ENCODE peak calls at places on chromosomes 5 and 9, in five cellular contexts. E, I, B, X and L are unnamed samples.

GRCh38 chr9:6931913-6932312 is 174.1 kb downstream of the KDM4C start:
- DNase-seq in X (peak), I (no peak), E (no peak), B (peak), L (no peak)

GRCh38 chr5:150538007-150538917 is 30.3 kb downstream of the NDST1 start:
- DNase-seq in E (peak), X (no peak), I (no peak), B (no peak), L (no peak)

GRCh38 chr5:176562189-176562588 is 13.0 kb downstream of the CDHR2 start:
- DNase-seq in X (no peak), I (no peak), B (no peak), E (no peak), L (no peak)

GRCh38 chr5:2324788-2325187 is 426.7 kb downstream of the IRX2 start:
- DNase-seq in I (no peak), X (no peak), B (no peak), E (no peak), L (no peak)

GRCh38 chr9:129640086-129640870 is 1.7 kb downstream of the ASB6 start:
- DNase-seq in E (peak), I (no peak), B (peak), X (no peak), L (no peak)

GRCh38 chr9:35696520-35697215 is 6.9 kb upstream of the TPM2 start:
- DNase-seq in E (peak), B (peak), I (peak), X (peak), L (peak)

GRCh38 chr9:113309204-113309813 is 6.1 kb upstream of the RNF183 start:
- DNase-seq in X (peak), E (no peak), I (no peak), B (peak), L (no peak)

GRCh38 chr9:84136119-84136868 is 155.7 kb downstream of the RMI1 start:
- DNase-seq in I (no peak), E (no peak), X (peak), B (no peak), L (no peak)

GRCh38 chr9:18675345-18675744 is 201.4 kb downstream of the ADAMTSL1 start:
- DNase-seq in X (no peak), E (no peak), B (no peak), I (no peak), L (no peak)

GRCh38 chr9:128412120-128412790 is 8.4 kb upstream of the CERCAM start:
- DNase-seq in X (peak), E (no peak), B (no peak), I (no peak), L (no peak)

GRCh38 chr9:136142416-136142800 is 23.7 kb upstream of the TMEM250 start:
- DNase-seq in I (no peak), X (no peak), B (no peak), E (no peak), L (peak)

GRCh38 chr9:71446081-71446480 is 322.2 kb downstream of the CEMIP2 start:
- DNase-seq in X (no peak), E (no peak), B (no peak), I (no peak), L (no peak)
- H3K27ac ChIP-seq in X (no peak), E (no peak), B (no peak), I (no peak), L (no peak)

GRCh38 chr9:76116913-76117312 is 226.4 kb downstream of the PCSK5 start:
- DNase-seq in E (no peak), I (no peak), X (no peak), B (no peak), L (no peak)
- H3K27ac ChIP-seq in E (no peak), I (no peak), X (no peak), B (no peak), L (no peak)

DNA sequence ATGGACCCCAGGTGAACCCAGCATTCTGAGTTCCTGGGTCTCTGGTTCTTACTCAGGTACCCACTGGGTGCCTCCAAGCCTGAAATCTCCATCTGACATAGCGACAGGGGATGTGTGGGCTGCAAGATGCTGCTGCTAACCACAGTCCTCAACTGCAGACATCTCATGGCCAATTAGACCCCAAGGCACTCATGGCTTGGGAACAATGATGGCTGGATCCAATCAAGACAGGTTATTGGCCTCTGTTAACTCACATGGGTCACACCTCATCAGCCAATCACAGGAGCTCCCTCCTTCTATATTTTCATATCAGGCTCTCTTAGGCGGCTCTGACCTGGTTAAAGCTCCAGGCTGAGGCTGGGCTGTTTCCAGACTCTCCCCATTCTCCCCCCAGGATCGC is 57.0 kb downstream of the CXXC5 start:
- DNase-seq in B (no peak), E (no peak), X (no peak), I (no peak), L (no peak)
- H3K27ac ChIP-seq in B (no peak), E (no peak), X (no peak), I (no peak), L (no peak)

GRCh38 chr9:16221350-16221749 is 649.1 kb downstream of the BNC2 start:
- DNase-seq in X (no peak), I (no peak), B (no peak), E (peak), L (no peak)

GRCh38 chr9:16223074-16223871 is 647.2 kb downstream of the BNC2 start:
- DNase-seq in X (peak), I (no peak), B (no peak), E (no peak), L (peak)

GRCh38 chr9:16217933-16218830 is 652.3 kb downstream of the BNC2 start:
- DNase-seq in B (no peak), I (no peak), E (peak), X (no peak), L (no peak)

DNA sequence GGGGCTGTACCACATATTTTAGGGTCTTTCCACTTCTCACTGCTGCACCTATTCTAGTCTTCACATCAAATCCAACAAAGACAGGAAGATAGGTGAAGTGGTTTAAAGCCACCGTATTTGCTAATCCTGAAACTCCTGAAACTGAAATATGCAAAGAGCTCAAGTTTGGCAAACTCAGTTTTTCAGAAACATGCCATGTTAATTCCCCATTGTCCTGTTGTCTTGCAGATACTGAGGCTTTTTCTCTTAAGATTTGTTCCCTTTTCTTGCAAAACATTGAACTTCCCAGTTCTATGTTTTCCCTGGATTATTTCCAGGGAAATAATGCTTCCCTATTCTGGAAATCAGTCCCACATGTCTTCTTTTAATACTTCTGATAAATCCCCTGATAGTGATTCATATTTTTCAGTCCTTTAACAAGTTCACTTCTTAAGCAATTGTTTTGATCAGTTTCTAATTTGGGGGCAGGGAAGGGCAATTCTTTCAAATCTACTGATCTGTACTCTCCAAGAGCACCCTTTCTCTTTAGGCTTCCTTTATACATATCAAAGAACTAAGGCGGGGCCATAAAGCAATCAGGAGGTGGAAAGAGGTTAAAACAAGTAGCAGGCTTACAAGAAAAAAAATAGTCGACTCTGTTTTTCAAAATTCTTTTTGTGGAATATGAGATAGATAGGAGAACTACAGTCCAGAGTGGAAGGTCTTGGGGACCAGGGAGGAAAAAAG is 648.5 kb downstream of the BNC2 start:
- DNase-seq in B (no peak), E (no peak), X (no peak), I (no peak), L (no peak)
- H3K27ac ChIP-seq in B (no peak), E (no peak), X (peak), I (no peak), L (no peak)

GRCh38 chr5:56279979-56280378 is 46.8 kb upstream of the ANKRD55 start:
- DNase-seq in B (peak), X (peak), I (no peak), E (no peak), L (no peak)
- H3K27ac ChIP-seq in B (peak), X (peak), I (no peak), E (no peak), L (no peak)